ENCODE peak calls at places on chromosomes 6 and 20, in four cellular contexts. H, B, L and V are unnamed samples.

GRCh38 chr20:49729780-49730179 is 16.1 kb upstream of the B4GALT5 start:
- DNase-seq in H (no peak), B (peak; percentile 82), L (no peak), V (no peak)

GRCh38 chr20:32573167-32573851 is 11.8 kb downstream of the NOL4L start:
- DNase-seq in H (no peak), B (no peak), L (no peak), V (no peak)

GRCh38 chr6:121617388-121617787 is 181.9 kb downstream of the GJA1 start:
- DNase-seq in H (no peak), B (no peak), L (no peak), V (no peak)

GRCh38 chr6:20885076-20885475 is 350.8 kb downstream of the CDKAL1 start:
- DNase-seq in H (no peak), B (no peak), L (no peak), V (no peak)

GRCh38 chr6:144343736-144344428 is 58.7 kb downstream of the UTRN start:
- DNase-seq in H (no peak), B (no peak), L (no peak), V (no peak)

GRCh38 chr6:11763460-11764249 is 14.9 kb downstream of the ADTRP start:
- DNase-seq in H (no peak), B (peak; percentile 26), L (no peak), V (peak; percentile 32)

GRCh38 chr20:412081-412480 is 4.0 kb downstream of the RBCK1 start:
- DNase-seq in H (no peak), B (no peak), L (no peak), V (no peak)

GRCh38 chr6:162403031-162403430 is 324.5 kb downstream of the PRKN start:
- DNase-seq in H (no peak), B (no peak), L (no peak), V (no peak)

GRCh38 chr6:2986722-2987196 is 12.9 kb upstream of the NQO2 start:
- DNase-seq in H (no peak), B (peak; percentile 93), L (no peak), V (no peak)

GRCh38 chr6:39214846-39215639 is 14.2 kb downstream of the KCNK5 start:
- DNase-seq in H (no peak), B (no peak), L (peak; percentile 80), V (no peak)

GRCh38 chr6:18528084-18528743 is 141.1 kb downstream of the RNF144B start:
- DNase-seq in H (peak; percentile 13), B (peak; percentile 10), L (no peak), V (no peak)

GRCh38 chr20:51093240-51093763 is 70.4 kb upstream of the KCNG1 start:
- DNase-seq in H (no peak), B (peak; percentile 15), L (no peak), V (no peak)

GRCh38 chr6:125377621-125378020 is 75.9 kb upstream of the HDDC2 start:
- DNase-seq in H (peak; percentile 46), B (peak; percentile 31), L (no peak), V (no peak)

GRCh38 chr20:61949714-61950630 is 115.7 kb downstream of the TAF4 start:
- DNase-seq in H (no peak), B (no peak), L (no peak), V (no peak)

GRCh38 chr6:90083891-90084290 is 189.6 kb downstream of the GJA10 start:
- DNase-seq in H (no peak), B (no peak), L (no peak), V (no peak)

GRCh38 chr6:53290547-53291510 is 57.9 kb downstream of the ELOVL5 start:
- DNase-seq in H (no peak), B (no peak), L (no peak), V (no peak)
- H3K4me1 ChIP-seq in H (no peaks in the 10 kb centered on the region), B (no peaks in the 10 kb centered on the region), L (peaks cover 7% of the 10 kb centered on the region), V (peaks cover 14% of the 10 kb centered on the region)

GRCh38 chr6:35589904-35590303 is 77.2 kb upstream of the TULP1 start:
- DNase-seq in H (no peak), B (no peak), L (no peak), V (no peak)
- TF ChIP-seq EZH2 in H (no peak), B (no peak), L (no peak), V (no peak)

GRCh38 chr20:58433759-58434158 is 44.7 kb downstream of the VAPB start:
- DNase-seq in H (peak; percentile 31), B (peak; percentile 85), L (no peak), V (no peak)

GRCh38 chr20:58432190-58432954 is 43.3 kb downstream of the VAPB start:
- DNase-seq in H (no peak), B (no peak), L (no peak), V (no peak)

GRCh38 chr20:58429303-58429702 is 40.3 kb downstream of the VAPB start:
- DNase-seq in H (no peak), B (no peak), L (no peak), V (no peak)

GRCh38 chr20:58433029-58433657 is 44.1 kb downstream of the VAPB start:
- DNase-seq in H (no peak), B (no peak), L (no peak), V (no peak)

DNA sequence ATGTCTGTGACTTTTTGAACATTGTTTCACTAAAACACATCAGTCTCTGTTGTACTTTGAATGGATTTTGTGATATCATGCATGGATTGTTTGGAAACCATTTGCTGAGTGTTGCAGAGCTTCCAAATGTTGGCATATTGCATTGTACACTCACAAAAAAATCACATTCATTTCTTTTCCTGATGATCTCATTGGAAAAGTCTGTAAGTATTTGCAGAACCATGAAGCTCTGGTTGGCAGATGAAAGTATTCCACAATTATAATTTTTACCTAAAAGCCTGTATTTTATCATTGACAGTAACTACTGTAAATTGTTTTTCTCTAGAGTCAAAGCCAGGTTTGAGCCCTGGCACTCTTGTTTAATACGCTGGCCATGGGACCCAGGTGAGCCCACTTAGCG is 42.1 kb downstream of the VAPB start:
- DNase-seq in H (no peak), B (peak; percentile 52), L (no peak), V (no peak)
- H3K36me3 ChIP-seq in H (no peaks in the 10 kb centered on the region), B (peaks cover 2% of the 10 kb centered on the region), L (peaks cover 8% of the 10 kb centered on the region), V (no peaks in the 10 kb centered on the region)

GRCh38 chr6:139580592-139581484 is 206.4 kb upstream of the CITED2 start:
- DNase-seq in H (no peak), B (no peak), L (no peak), V (no peak)
- H3K4me1 ChIP-seq in H (peaks cover 22% of the 10 kb centered on the region), B (peaks cover 20% of the 10 kb centered on the region), L (peaks cover 27% of the 10 kb centered on the region), V (no peaks in the 10 kb centered on the region)

GRCh38 chr6:99605074-99605726 is 1.4 kb upstream of the PRDM13 start:
- DNase-seq in H (no peak), B (no peak), L (no peak), V (peak; percentile 75)

GRCh38 chr6:99606670-99607415 is at the start of gene PRDM13:
- DNase-seq in H (no peak), B (no peak), L (no peak), V (peak; percentile 74)

GRCh38 chr6:99607416-99608036 is 893 bp downstream of the PRDM13 start:
- DNase-seq in H (no peak), B (no peak), L (no peak), V (peak; percentile 52)

GRCh38 chr6:99604161-99605073 is 2.2 kb upstream of the PRDM13 start:
- DNase-seq in H (no peak), B (no peak), L (no peak), V (peak; percentile 48)

DNA sequence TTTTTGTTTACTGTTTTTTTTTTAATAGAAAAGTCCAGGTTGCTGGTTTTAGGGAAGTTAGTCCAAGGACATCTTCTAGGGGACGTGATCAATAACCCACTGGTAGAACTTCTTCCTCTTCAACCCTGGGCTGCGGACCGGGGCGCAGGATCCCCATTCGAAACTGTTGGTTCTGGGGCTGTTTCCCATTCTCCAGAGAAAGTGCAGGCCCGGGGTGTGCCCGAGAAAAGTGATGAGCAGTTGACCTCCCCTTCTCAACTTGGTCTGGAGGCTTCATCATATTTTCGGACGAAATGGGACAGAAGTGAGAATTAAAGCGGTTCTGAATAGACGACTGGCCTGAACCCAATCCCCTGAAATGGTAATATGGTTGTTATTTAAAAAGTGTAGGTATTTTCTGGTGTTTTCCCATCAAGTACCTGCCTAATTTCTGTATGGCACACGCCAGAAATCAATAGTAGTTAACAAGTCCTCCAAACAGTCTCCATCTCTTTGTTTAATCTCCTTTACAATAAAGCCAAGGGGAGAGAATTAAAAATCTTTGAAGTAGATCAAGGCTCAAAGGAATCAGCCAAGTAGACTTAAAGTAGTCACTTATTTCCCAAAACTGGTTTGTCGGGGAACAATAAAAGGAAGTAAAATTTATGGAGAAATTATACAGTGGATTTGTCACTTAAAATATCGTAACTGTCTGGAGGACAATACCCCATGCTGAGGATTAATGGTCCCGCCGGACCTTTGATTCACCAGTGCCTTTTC is 543 bp upstream of the PRDM13 start:
- DNase-seq in H (no peak), B (no peak), L (no peak), V (no peak)
- TF ChIP-seq EZH2 in H (no peak), B (no peak), L (no peak), V (no peak)

GRCh38 chr20:35653893-35654292 is 10.8 kb downstream of the CPNE1 start:
- DNase-seq in H (no peak), B (no peak), L (no peak), V (no peak)

GRCh38 chr20:35661013-35661412 is 3.7 kb downstream of the CPNE1 start:
- DNase-seq in H (no peak), B (peak; percentile 59), L (no peak), V (no peak)

GRCh38 chr20:35660122-35660937 is 4.4 kb downstream of the CPNE1 start:
- DNase-seq in H (no peak), B (no peak), L (no peak), V (no peak)

GRCh38 chr20:35654415-35654814 is 10.3 kb downstream of the CPNE1 start:
- DNase-seq in H (no peak), B (no peak), L (no peak), V (no peak)

GRCh38 chr20:35657271-35657670 is 7.4 kb downstream of the CPNE1 start:
- DNase-seq in H (no peak), B (no peak), L (no peak), V (no peak)
- H3K36me3 ChIP-seq in H (no peaks in the 10 kb centered on the region), B (peaks cover 7% of the 10 kb centered on the region), L (peaks cover 33% of the 10 kb centered on the region), V (peaks cover 13% of the 10 kb centered on the region)

GRCh38 chr6:36052092-36052491 is 24.5 kb downstream of the MAPK14 start:
- DNase-seq in H (no peak), B (no peak), L (no peak), V (no peak)

GRCh38 chr6:36049582-36049981 is 22.0 kb downstream of the MAPK14 start:
- DNase-seq in H (no peak), B (no peak), L (no peak), V (no peak)

GRCh38 chr6:36053878-36054277 is 26.3 kb downstream of the MAPK14 start:
- DNase-seq in H (no peak), B (no peak), L (no peak), V (no peak)

GRCh38 chr6:36050305-36050704 is 22.7 kb downstream of the MAPK14 start:
- DNase-seq in H (no peak), B (no peak), L (no peak), V (no peak)

DNA sequence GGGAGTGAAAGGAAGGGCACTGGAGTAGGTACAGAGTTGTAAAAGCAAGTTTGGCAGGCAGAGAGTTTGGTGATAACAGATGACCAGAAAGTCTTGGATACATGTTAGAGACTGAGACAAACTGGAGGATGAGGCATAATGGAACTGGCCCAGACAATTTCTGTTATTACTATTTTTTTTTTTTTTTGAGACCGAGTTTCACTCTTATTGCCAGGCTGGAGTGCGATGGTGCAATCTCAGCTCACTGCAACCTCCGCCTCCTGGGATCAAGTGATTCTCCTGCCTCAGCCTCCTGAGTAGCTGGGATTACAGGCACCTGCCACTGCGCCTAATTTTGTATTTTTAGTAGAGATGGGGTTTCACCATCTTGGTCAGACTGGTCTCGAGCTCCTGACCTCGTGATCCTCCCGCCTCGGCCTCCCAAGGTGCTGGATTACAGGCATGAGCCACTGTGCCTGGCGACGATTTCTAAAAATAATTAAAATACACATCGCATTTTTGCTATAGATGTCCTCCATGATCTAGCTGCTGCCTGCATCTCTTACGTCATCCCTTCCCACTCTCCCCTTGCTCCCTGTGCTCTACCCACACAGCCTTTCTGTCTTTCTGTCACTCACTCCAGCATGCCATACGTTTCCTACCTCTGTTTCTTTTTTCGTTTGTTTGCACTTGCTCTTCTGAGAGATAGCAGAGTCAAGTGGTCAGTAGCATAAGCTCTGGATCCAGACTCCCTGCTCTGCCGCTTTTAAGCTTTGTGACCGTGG is 23.5 kb downstream of the MAPK14 start:
- DNase-seq in H (no peak), B (no peak), L (no peak), V (no peak)
- H3K4me1 ChIP-seq in H (peaks cover 11% of the 10 kb centered on the region), B (peaks cover 4% of the 10 kb centered on the region), L (peaks cover 7% of the 10 kb centered on the region), V (no peaks in the 10 kb centered on the region)